ENCODE peak calls at places on chromosomes 7 and 10, in six cellular contexts. N is H1, P is IMR-90, O is mesendoderm, Z is neuronal stem cell, K is H9. X is an unnamed sample.

GRCh38 chr10:119395287-119396007 is 147.1 kb downstream of the RGS10 start:
- DNase-seq in K (no peak), P (peak; percentile 33), N (no peak), Z (no peak), O (peak; percentile 24), X (peak; percentile 68)

GRCh38 chr7:99224263-99224947 is 16.5 kb upstream of the KPNA7 start:
- DNase-seq in Z (no peak), P (peak; percentile 51), N (no peak), K (no peak), O (peak; percentile 32), X (no peak)

GRCh38 chr10:89861584-89862287 is 160.3 kb downstream of the KIF20B start:
- DNase-seq in K (no peak), P (peak; percentile 42), Z (no peak), N (no peak), O (peak; percentile 18), X (peak; percentile 83)

GRCh38 chr7:94059747-94060146 is 55.6 kb upstream of the BET1 start:
- DNase-seq in P (peak; percentile 70), K (no peak), Z (no peak), O (no peak), N (no peak), X (peak; percentile 98)

GRCh38 chr10:17878896-17879295 is 69.7 kb downstream of the MRC1 start:
- DNase-seq in K (no peak), P (no peak), N (no peak), O (no peak), Z (no peak), X (no peak)

GRCh38 chr10:102511562-102512274 is 7.9 kb downstream of the SUFU start:
- DNase-seq in K (no peak), P (no peak), Z (no peak), N (no peak), O (no peak), X (no peak)

GRCh38 chr7:80781561-80781979 is 137.3 kb downstream of the SEMA3C start:
- DNase-seq in N (no peak), Z (no peak), O (peak; percentile 80), P (peak; percentile 71), K (no peak), X (peak; percentile 60)

GRCh38 chr10:46028584-46029570 is 1.5 kb downstream of the NCOA4 start:
- DNase-seq in K (no peak), P (peak; percentile 81), O (peak; percentile 73), N (no peak), Z (peak; percentile 33), X (peak; percentile 84)

GRCh38 chr7:105876964-105877601 is 684 bp upstream of the ATXN7L1 start:
- DNase-seq in P (peak; percentile 34), K (peak; percentile 64), O (peak; percentile 75), Z (peak; percentile 51), N (peak; percentile 75), X (peak; percentile 67)

GRCh38 chr10:119080521-119081259 is at the start of gene EIF3A:
- DNase-seq in P (peak; percentile 90), K (peak; percentile 93), Z (peak; percentile 89), N (peak; percentile 94), O (peak; percentile 94), X (peak; percentile 93)

GRCh38 chr10:17138450-17139062 is 8.9 kb upstream of the CUBN start:
- DNase-seq in O (no peak), P (no peak), N (no peak), Z (no peak), K (no peak), X (no peak)

GRCh38 chr7:1697499-1698125 is 27.5 kb downstream of the ELFN1 start:
- DNase-seq in N (peak; percentile 39), K (peak; percentile 26), P (no peak), Z (no peak), O (no peak), X (no peak)

GRCh38 chr7:111529507-111530355 is 32.6 kb downstream of the IMMP2L start:
- DNase-seq in Z (no peak), O (no peak), N (no peak), P (peak; percentile 5), K (no peak), X (no peak)

GRCh38 chr7:101898019-101898575 is 80.7 kb downstream of the CUX1 start:
- DNase-seq in K (no peak), N (no peak), O (no peak), P (no peak), Z (no peak), X (no peak)

GRCh38 chr7:52569151-52569550 is 466.3 kb upstream of the POM121L12 start:
- DNase-seq in P (no peak), O (no peak), Z (no peak), K (no peak), N (no peak), X (no peak)

GRCh38 chr10:78960316-78960800 is 108.4 kb upstream of the ZMIZ1 start:
- DNase-seq in N (no peak), K (no peak), O (no peak), Z (no peak), P (peak; percentile 90), X (peak; percentile 89)

GRCh38 chr10:81215498-81215897 is 659.5 kb upstream of the NRG3 start:
- DNase-seq in O (no peak), K (no peak), Z (no peak), P (no peak), N (no peak), X (peak; percentile 32)

GRCh38 chr7:150908173-150908572 is 55.9 kb downstream of the AOC1 start:
- DNase-seq in K (no peak), O (no peak), N (no peak), P (no peak), Z (no peak), X (no peak)

GRCh38 chr7:18511351-18511750 is 15.8 kb downstream of the HDAC9 start:
- DNase-seq in N (no peak), K (no peak), O (no peak), Z (no peak), P (no peak), X (no peak)

GRCh38 chr10:70271996-70272924 is 11.5 kb downstream of the NPFFR1 start:
- DNase-seq in P (no peak), Z (no peak), O (no peak), N (no peak), K (no peak), X (no peak)

GRCh38 chr7:125934539-125934938 is 1004.9 kb upstream of the POT1 start:
- DNase-seq in O (peak; percentile 55), P (no peak), K (no peak), N (no peak), Z (no peak), X (no peak)

GRCh38 chr7:149245744-149246143 is 6.3 kb downstream of the ZNF212 start:
- DNase-seq in K (no peak), O (no peak), Z (no peak), P (no peak), N (no peak), X (no peak)

GRCh38 chr7:99194301-99194700 is 13.6 kb downstream of the KPNA7 start:
- DNase-seq in K (no peak), N (no peak), P (no peak), O (no peak), Z (no peak), X (no peak)

GRCh38 chr10:28130267-28130666 is 131.4 kb upstream of the ODAD2 start:
- DNase-seq in N (no peak), P (peak; percentile 75), K (no peak), Z (no peak), O (peak; percentile 6), X (peak; percentile 67)

GRCh38 chr10:99430451-99431189 is at the start of gene GOT1:
- DNase-seq in O (peak; percentile 100), Z (peak; percentile 95), P (peak; percentile 99), N (peak; percentile 91), K (peak; percentile 99), X (peak; percentile 100)

GRCh38 chr10:117622471-117623184 is 80.1 kb downstream of the EMX2 start:
- DNase-seq in P (no peak), Z (no peak), O (no peak), K (no peak), N (peak; percentile 20), X (no peak)

GRCh38 chr10:49298990-49299815 is at the start of gene C10orf71:
- DNase-seq in K (no peak), O (peak; percentile 64), Z (no peak), N (no peak), P (peak; percentile 4), X (no peak)

GRCh38 chr10:52239771-52240170 is 74.3 kb upstream of the DKK1 start:
- DNase-seq in P (no peak), N (no peak), O (no peak), Z (no peak), K (no peak), X (no peak)

GRCh38 chr7:46627038-46627315 is 705.9 kb upstream of the IGFBP3 start:
- DNase-seq in O (no peak), P (peak; percentile 74), K (no peak), N (no peak), Z (no peak), X (peak; percentile 49)

GRCh38 chr10:59063491-59063890 is 113.0 kb upstream of the PHYHIPL start:
- DNase-seq in Z (no peak), O (no peak), K (no peak), P (no peak), N (no peak), X (no peak)

GRCh38 chr10:59064759-59065498 is 111.5 kb upstream of the PHYHIPL start:
- DNase-seq in Z (no peak), O (no peak), K (no peak), N (no peak), P (no peak), X (no peak)

GRCh38 chr10:59064116-59064707 is 112.2 kb upstream of the PHYHIPL start:
- DNase-seq in Z (no peak), P (no peak), K (no peak), O (no peak), N (no peak), X (no peak)

GRCh38 chr10:59057350-59057749 is 119.1 kb upstream of the PHYHIPL start:
- DNase-seq in N (no peak), K (no peak), P (no peak), O (peak; percentile 3), Z (no peak), X (no peak)

GRCh38 chr10:59060852-59061251 is 115.6 kb upstream of the PHYHIPL start:
- DNase-seq in K (no peak), Z (no peak), N (no peak), O (no peak), P (no peak), X (no peak)
- H2BK15ac ChIP-seq in K (no peak overlapping the region), Z (no peak overlapping the region), N (no peak overlapping the region), O (no peak overlapping the region), P (no peak overlapping the region), X (no peak overlapping the region)

DNA sequence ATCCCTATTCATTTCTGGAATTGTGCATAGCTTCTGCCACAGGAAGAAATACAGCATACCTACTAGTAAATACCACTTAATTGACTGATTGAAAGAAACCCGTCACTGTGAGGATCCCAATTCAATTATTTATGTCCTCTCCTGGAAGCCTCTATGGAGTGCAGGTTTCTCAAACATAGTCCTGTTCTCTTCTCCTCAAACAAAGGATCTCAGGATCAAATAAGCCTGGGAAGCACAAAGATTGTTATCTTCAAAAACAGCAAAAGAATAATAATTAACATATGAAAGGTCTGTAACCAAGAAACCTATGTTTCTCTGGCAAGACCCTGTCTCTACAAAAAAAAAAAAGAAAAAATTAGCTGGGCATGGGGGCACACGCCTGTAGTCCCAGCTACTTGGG is 127.3 kb downstream of the KCNMA1 start:
- DNase-seq in Z (no peak), N (no peak), O (no peak), K (no peak), P (no peak), X (no peak)
- H2AK5ac ChIP-seq in Z (no peak overlapping the region), N (no peak overlapping the region), O (no peak overlapping the region), K (no peak overlapping the region), P (no peak overlapping the region), X (peak overlapping the region; percentile 12)

GRCh38 chr10:21501109-21501508 is 24.4 kb downstream of the SKIDA1 start:
- DNase-seq in N (peak; percentile 50), Z (no peak), O (no peak), P (no peak), K (no peak), X (no peak)
- H3K4me1 ChIP-seq in N (peaks cover 48% of the 10 kb centered on the region), Z (peaks cover 36% of the 10 kb centered on the region), O (peaks cover 17% of the 10 kb centered on the region), P (no peaks in the 10 kb centered on the region), K (peaks cover 22% of the 10 kb centered on the region), X (peaks cover 15% of the 10 kb centered on the region)

GRCh38 chr7:131655866-131656265 is 99.4 kb upstream of the PODXL start:
- DNase-seq in O (no peak), K (no peak), N (no peak), Z (no peak), P (no peak), X (no peak)
- H2BK15ac ChIP-seq in O (no peak overlapping the region), K (no peak overlapping the region), N (no peak overlapping the region), Z (no peak overlapping the region), P (no peak overlapping the region), X (peak overlapping the region; percentile 86)

X was measured in mesenchymal stem cell.